ENCODE peak calls at places on chromosomes 7 and 10, in four cellular contexts. G is choroid plexus epithelial cell, A is NB4, I is astrocyte of the spinal cord. V is an unnamed sample.

GRCh38 chr10:72625276-72625607 is 637 bp downstream of the MICU1 start:
- DNase-seq in I (no peak), G (no peak), A (no peak), V (no peak)

GRCh38 chr7:77199008-77199966 is at the start of gene FGL2:
- DNase-seq in A (peak), G (peak), I (peak), V (peak)

GRCh38 chr7:4178887-4179286 is 503.2 kb upstream of the FOXK1 start:
- DNase-seq in I (no peak), G (no peak), A (no peak), V (no peak)

GRCh38 chr7:39952791-39953190 is 2.7 kb downstream of the CDK13 start:
- DNase-seq in I (peak), A (no peak), G (peak), V (peak)

GRCh38 chr7:139857791-139858190 is 28.7 kb downstream of the TBXAS1 start:
- DNase-seq in G (no peak), A (no peak), I (no peak), V (no peak)

GRCh38 chr7:73437699-73438416 is 4.3 kb downstream of the FZD9 start:
- DNase-seq in G (no peak), I (no peak), A (no peak), V (no peak)

GRCh38 chr7:91880016-91880412 is 488 bp downstream of the MTERF1 start:
- DNase-seq in I (no peak), G (peak), A (no peak), V (peak)

GRCh38 chr7:116940689-116941088 is 12.6 kb upstream of the ST7 start:
- DNase-seq in I (no peak), G (no peak), A (no peak), V (no peak)

GRCh38 chr10:76303682-76304316 is 872.4 kb downstream of the LRMDA start:
- DNase-seq in I (peak), A (peak), G (peak), V (peak)

GRCh38 chr10:129593953-129594352 is 126.9 kb downstream of the MGMT start:
- DNase-seq in I (no peak), A (no peak), G (no peak), V (no peak)

GRCh38 chr10:48779546-48780152 is 95.0 kb downstream of the WDFY4 start:
- DNase-seq in A (no peak), G (no peak), I (no peak), V (no peak)

GRCh38 chr10:124626759-124627380 is 117.3 kb downstream of the FAM53B start:
- DNase-seq in I (no peak), A (no peak), G (no peak), V (no peak)

GRCh38 chr7:150388709-150389531 is 9.8 kb downstream of the ZNF775 start:
- DNase-seq in G (peak), I (peak), A (peak), V (peak)

GRCh38 chr10:19762026-19762425 is 54.2 kb upstream of the PLXDC2 start:
- DNase-seq in I (peak), G (peak), A (no peak), V (no peak)

GRCh38 chr10:132786529-132787252 is 744 bp upstream of the NKX6-2 start:
- DNase-seq in I (no peak), G (no peak), A (no peak), V (no peak)

GRCh38 chr10:30186371-30186875 is 127.0 kb upstream of the JCAD start:
- DNase-seq in A (no peak), G (no peak), I (no peak), V (no peak)

GRCh38 chr10:132746801-132747625 is 38.9 kb downstream of the NKX6-2 start:
- DNase-seq in I (no peak), A (no peak), G (no peak), V (no peak)

GRCh38 chr10:62231371-62231770 is 37.3 kb downstream of the RTKN2 start:
- DNase-seq in G (peak), A (no peak), I (peak), V (peak)

GRCh38 chr7:101634196-101634717 is 5.2 kb upstream of the MYL10 start:
- DNase-seq in A (no peak), G (no peak), I (no peak), V (no peak)

GRCh38 chr10:112986791-112987190 is 36.7 kb downstream of the TCF7L2 start:
- DNase-seq in A (no peak), G (peak), I (peak), V (peak)

GRCh38 chr10:61841338-61841875 is 60.1 kb upstream of the ARID5B start:
- DNase-seq in A (no peak), I (no peak), G (no peak), V (no peak)

GRCh38 chr10:44935201-44935960 is 24.2 kb upstream of the RASSF4 start:
- DNase-seq in G (peak), A (no peak), I (peak), V (peak)

GRCh38 chr7:102291056-102291915 is 4.6 kb downstream of the SH2B2 start:
- DNase-seq in I (no peak), A (no peak), G (no peak), V (no peak)

GRCh38 chr7:101597941-101598340 is 31.2 kb downstream of the MYL10 start:
- DNase-seq in I (no peak), G (no peak), A (no peak), V (no peak)

GRCh38 chr7:41401833-41402232 is 301.1 kb downstream of the INHBA start:
- DNase-seq in G (no peak), I (no peak), A (no peak), V (no peak)

GRCh38 chr7:35792472-35793224 is 8.2 kb upstream of the SEPTIN7 start:
- DNase-seq in A (no peak), I (peak), G (peak), V (peak)

GRCh38 chr10:30046476-30046875 is 12.9 kb downstream of the JCAD start:
- DNase-seq in G (no peak), A (no peak), I (no peak), V (no peak)

GRCh38 chr7:110386914-110387313 is 704.0 kb upstream of the LRRN3 start:
- DNase-seq in A (no peak), I (peak), G (peak), V (peak)

GRCh38 chr7:25735674-25736242 is 416.2 kb upstream of the NFE2L3 start:
- DNase-seq in A (no peak), G (no peak), I (no peak), V (no peak)

GRCh38 chr10:24597426-24597825 is 126.3 kb downstream of the ARHGAP21 start:
- DNase-seq in A (no peak), I (no peak), G (no peak), V (no peak)

GRCh38 chr7:135147341-135147898 is 452 bp upstream of the TMEM140 start:
- DNase-seq in A (no peak), G (peak), I (peak), V (peak)

GRCh38 chr7:73811760-73812168 is 19.0 kb upstream of the CLDN4 start:
- DNase-seq in I (peak), G (peak), A (peak), V (peak)

GRCh38 chr7:155277385-155277994 is 20.2 kb upstream of the INSIG1 start:
- DNase-seq in G (no peak), A (no peak), I (no peak), V (no peak)

GRCh38 chr7:16268821-16269768 is 152.2 kb downstream of the CRPPA start:
- DNase-seq in G (peak), A (no peak), I (peak), V (peak)

GRCh38 chr10:68955414-68955785 is 570 bp upstream of the DDX21 start:
- DNase-seq in I (no peak), G (no peak), A (no peak), V (no peak)

GRCh38 chr7:28835800-28836199 is 122.3 kb downstream of the TRIL start:
- DNase-seq in I (peak), G (peak), A (no peak), V (peak)

GRCh38 chr10:19638173-19638872 is 177.9 kb upstream of the PLXDC2 start:
- DNase-seq in I (peak), G (peak), A (peak), V (peak)

DNA sequence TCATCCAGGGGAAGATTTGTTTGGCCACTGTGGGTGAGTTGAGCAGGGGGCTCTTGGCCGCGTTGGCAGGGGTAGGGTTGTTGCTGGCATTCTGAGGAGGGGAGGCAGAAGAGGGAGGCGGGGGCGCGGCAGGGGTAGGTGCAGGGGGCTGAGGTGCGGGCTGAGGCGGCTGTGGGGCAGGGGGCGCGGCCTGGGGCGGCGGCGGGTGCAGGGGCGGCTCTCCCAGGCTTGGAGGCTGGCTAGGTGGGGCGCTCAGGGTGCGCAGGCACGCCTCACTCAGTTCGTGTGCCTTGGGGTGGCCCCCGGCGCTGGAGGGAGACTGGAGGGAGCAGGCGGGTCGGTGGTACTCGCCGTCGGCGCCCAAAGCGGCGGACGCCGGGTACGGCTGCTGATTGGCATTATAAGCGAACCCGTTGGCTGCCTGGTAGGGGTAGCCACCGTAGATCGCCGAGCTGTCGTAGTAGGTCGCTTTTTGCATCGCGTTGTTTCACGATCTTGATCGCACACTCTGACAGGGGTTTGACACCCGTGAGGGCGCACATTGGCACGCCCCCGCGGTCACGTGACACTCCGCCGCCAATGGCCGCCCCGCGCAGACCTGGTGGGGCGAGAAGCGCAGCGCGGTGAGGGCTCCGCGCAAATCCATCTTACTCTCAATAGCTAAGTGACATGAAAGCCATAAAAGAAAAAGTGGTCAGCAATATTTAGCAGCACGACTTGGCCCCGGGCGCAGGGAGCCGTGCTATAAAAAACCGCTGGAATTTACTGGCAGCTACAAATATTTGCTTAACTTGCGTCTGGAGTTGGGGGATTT is 7.9 kb upstream of the HOXA2 start:
- DNase-seq in I (peak), G (no peak), A (no peak), V (peak)
- H3K4me3 ChIP-seq in I (peak), G (no peak), A (no peak), V (no peak)

GRCh38 chr10:118775478-118775877 is 20.7 kb upstream of the CACUL1 start:
- DNase-seq in I (no peak), G (peak), A (peak), V (peak)
- TF ChIP-seq CTCF in I (no peak), G (peak), A (peak), V (peak)

GRCh38 chr7:17299477-17299991 is 1.1 kb downstream of the AHR start:
- DNase-seq in A (peak), G (peak), I (peak), V (peak)

GRCh38 chr7:17302575-17303142 is 4.2 kb downstream of the AHR start:
- DNase-seq in I (peak), G (peak), A (peak), V (peak)

GRCh38 chr7:17298840-17299476 is 506 bp downstream of the AHR start:
- DNase-seq in I (peak), G (no peak), A (peak), V (peak)

GRCh38 chr7:17300012-17300411 is 1.6 kb downstream of the AHR start:
- DNase-seq in A (no peak), G (no peak), I (no peak), V (no peak)

DNA sequence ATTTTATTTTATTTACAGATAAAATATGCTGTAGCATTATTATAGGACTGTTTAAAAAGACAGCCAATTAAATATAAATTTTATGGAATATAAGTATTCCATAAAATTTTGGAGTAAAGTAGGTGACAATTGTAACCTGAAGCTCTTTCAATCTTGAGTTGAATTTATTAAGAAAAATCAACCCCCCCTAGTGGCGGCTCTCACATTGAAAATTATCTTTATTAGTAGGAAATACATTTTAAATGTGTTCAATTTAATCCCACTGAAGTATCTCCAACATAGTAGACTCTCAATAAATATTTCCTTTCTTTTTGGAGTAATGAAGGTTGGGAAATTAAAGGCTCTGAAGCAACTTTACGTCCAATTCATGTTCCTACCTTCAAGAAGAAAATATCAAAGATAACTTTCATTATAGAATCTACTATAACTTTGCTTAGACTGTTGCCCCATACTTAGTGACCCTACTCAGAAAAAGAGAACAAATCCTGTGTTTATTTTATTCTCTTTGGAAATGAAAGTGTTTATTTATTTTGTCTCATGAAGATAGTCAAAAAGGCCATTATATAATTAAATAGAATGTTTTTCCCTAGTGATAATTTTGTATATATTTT is 3.1 kb downstream of the AHR start:
- DNase-seq in A (peak), G (peak), I (peak), V (peak)
- H3K4me3 ChIP-seq in A (peak), G (peak), I (peak), V (peak)

DNA sequence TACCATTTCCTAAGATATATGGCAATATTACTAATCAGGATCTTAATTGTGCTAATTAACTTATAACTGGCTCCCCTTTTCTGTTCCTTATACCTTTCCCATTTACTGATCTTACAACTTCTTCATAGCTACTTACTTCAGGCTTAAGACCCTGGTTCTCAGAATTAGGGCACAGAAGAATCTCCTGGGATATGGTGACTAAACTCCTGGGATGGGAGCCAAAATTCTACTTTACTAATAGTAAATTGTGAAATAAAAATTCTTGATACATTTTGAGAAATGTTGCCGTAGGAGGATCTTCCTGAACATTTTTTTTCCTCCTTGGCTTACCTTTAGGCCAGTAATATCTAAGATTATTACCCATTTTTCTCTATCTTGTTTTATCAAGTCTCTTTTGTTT is 309.5 kb downstream of the ATRNL1 start:
- DNase-seq in A (no peak), G (peak), I (peak), V (peak)
- TF ChIP-seq CTCF in A (no peak), G (no peak), I (no peak), V (no peak)

GRCh38 chr7:99372275-99373085 is 2.0 kb upstream of the ARPC1B start:
- DNase-seq in A (no peak), I (no peak), G (peak), V (no peak)
- H3K4me3 ChIP-seq in A (no peak), I (no peak), G (peak), V (no peak)

DNA sequence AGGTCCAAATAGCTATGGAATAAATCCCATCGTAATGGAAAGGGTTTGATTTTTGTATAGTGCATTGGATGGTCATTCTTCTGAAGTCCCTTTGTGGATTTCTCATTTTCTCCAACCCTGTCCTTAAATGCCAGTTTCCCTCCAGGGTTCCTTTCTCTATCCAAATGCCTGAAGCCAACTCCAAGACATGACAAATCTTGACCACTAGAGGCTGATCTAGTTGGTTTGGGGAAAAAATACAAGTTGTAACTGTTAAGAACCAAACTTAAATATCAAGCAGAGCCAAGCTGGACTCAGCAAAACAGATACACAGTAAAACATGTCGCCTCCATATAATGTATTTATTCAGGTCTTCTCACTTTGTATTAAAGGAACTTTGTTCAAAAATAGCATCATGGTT is 28.7 kb downstream of the FRMD4A start:
- DNase-seq in G (peak), A (no peak), I (peak), V (peak)
- TF ChIP-seq CTCF in G (peak), A (no peak), I (peak), V (peak)

DNA sequence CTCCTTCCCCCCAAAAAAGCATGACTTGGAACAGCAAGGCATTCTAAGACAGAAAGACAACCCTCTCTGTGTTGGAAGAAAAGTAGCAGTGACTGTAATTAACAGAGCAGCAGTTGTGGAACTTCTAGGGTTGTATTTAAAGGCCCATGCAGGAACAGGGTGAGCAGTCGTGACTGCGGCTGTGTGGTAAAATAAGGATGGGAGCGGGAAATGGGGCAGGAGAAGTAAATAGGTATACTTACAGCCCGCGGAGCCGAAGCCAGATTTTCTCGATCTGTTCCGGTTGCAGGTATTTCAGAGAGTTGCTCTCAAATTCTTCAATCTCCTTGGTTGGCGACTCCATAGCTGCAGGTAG is 179 bp downstream of the PDE1C start:
- DNase-seq in A (no peak), G (no peak), I (peak), V (no peak)
- H3K4me3 ChIP-seq in A (no peak), G (no peak), I (peak), V (no peak)